ENCODE peak calls at places on chromosome 21, in eight cellular contexts. I is MM.1S, O is tibial nerve, V is mucosa of descending colon, M is upper lobe of left lung, T is stomach, R is ascending aorta, G is NT2/D1. A is an unnamed sample.

GRCh38 chr21:26844258-26845065 is 747 bp downstream of the ADAMTS1 start:
- DNase-seq in V (no peak), R (peak; percentile 70), T (no peak), O (peak; percentile 29), I (peak; percentile 45), M (peak; percentile 89), G (peak; percentile 36), A (no peak)

GRCh38 chr21:14308234-14308633 is 74.7 kb downstream of the HSPA13 start:
- DNase-seq in I (no peak), M (no peak), G (no peak), O (no peak), R (no peak), V (no peak), T (no peak), A (no peak)

GRCh38 chr21:36487641-36488307 is 7.9 kb upstream of the CLDN14 start:
- DNase-seq in I (no peak), R (no peak), G (no peak), M (no peak), V (peak; percentile 63), T (peak; percentile 88), O (no peak), A (no peak)

GRCh38 chr21:25834376-25834775 is 99.6 kb downstream of the GABPA start:
- DNase-seq in V (no peak), T (no peak), I (no peak), M (no peak), O (no peak), R (no peak), G (no peak), A (no peak)

GRCh38 chr21:38460171-38460742 is 38.0 kb downstream of the ERG start:
- DNase-seq in V (no peak), M (no peak), R (peak; percentile 88), I (no peak), G (no peak), O (no peak), T (no peak), A (no peak)

GRCh38 chr21:28074676-28075075 is 918.0 kb downstream of the LTN1 start:
- DNase-seq in G (no peak), O (no peak), M (no peak), V (no peak), I (no peak), R (no peak), T (no peak), A (no peak)

GRCh38 chr21:41169701-41170100 is 1.7 kb downstream of the BACE2 start:
- DNase-seq in T (no peak), G (no peak), R (no peak), M (no peak), V (no peak), I (no peak), O (no peak), A (no peak)

GRCh38 chr21:27079807-27080206 is 112.9 kb upstream of the ADAMTS5 start:
- DNase-seq in R (no peak), O (no peak), M (no peak), I (no peak), G (no peak), T (no peak), V (no peak), A (no peak)

GRCh38 chr21:38993561-38993960 is 187.8 kb downstream of the ETS2 start:
- DNase-seq in G (no peak), T (peak; percentile 59), V (peak; percentile 57), M (no peak), I (no peak), R (peak; percentile 93), O (peak; percentile 76), A (no peak)

GRCh38 chr21:36087362-36088138 is 17.7 kb downstream of the CBR1 start:
- DNase-seq in R (no peak), V (no peak), G (peak; percentile 33), I (no peak), T (no peak), M (no peak), O (no peak), A (no peak)

GRCh38 chr21:36035381-36035791 is 24.9 kb downstream of the SETD4 start:
- DNase-seq in R (no peak), I (no peak), G (peak; percentile 35), T (peak; percentile 32), M (no peak), V (no peak), O (no peak), A (no peak)

GRCh38 chr21:23131177-23131576 is 2133.0 kb downstream of the NCAM2 start:
- DNase-seq in R (no peak), G (no peak), V (no peak), T (no peak), O (no peak), I (no peak), M (no peak), A (no peak)

GRCh38 chr21:19197950-19198349 is 794.4 kb upstream of the TMPRSS15 start:
- DNase-seq in T (no peak), G (no peak), O (no peak), R (no peak), V (no peak), M (no peak), I (no peak), A (no peak)

GRCh38 chr21:38756746-38757145 is 49.0 kb upstream of the ETS2 start:
- DNase-seq in V (no peak), I (no peak), T (no peak), O (no peak), M (no peak), G (no peak), R (no peak), A (no peak)

GRCh38 chr21:28758883-28759242 is 233.8 kb downstream of the LTN1 start:
- DNase-seq in R (no peak), M (no peak), G (no peak), I (no peak), T (no peak), V (no peak), O (no peak), A (no peak)

GRCh38 chr21:22827422-22827821 is 1829.2 kb downstream of the NCAM2 start:
- DNase-seq in M (no peak), T (no peak), R (no peak), V (no peak), O (no peak), G (no peak), I (no peak), A (no peak)

GRCh38 chr21:30986966-30987365 is 51.3 kb downstream of the KRTAP19-8 start:
- DNase-seq in M (no peak), V (no peak), O (no peak), G (no peak), R (no peak), T (no peak), I (no peak), A (no peak)

GRCh38 chr21:38240121-38240520 is 16.7 kb upstream of the KCNJ15 start:
- DNase-seq in R (no peak), M (no peak), T (no peak), V (no peak), I (no peak), O (no peak), G (no peak), A (no peak)

GRCh38 chr21:26385721-26386120 is 187.4 kb downstream of the CYYR1 start:
- DNase-seq in G (no peak), M (no peak), R (no peak), T (no peak), I (no peak), V (no peak), O (no peak), A (no peak)

GRCh38 chr21:10616535-10616934 is 95.2 kb downstream of the TPTE start:
- DNase-seq in I (no peak), M (peak; percentile 70), V (no peak), R (no peak), O (no peak), T (no peak), G (no peak), A (no peak)

GRCh38 chr21:30717105-30717504 is 1.5 kb downstream of the KRTAP21-3 start:
- DNase-seq in G (no peak), R (no peak), V (no peak), O (no peak), M (no peak), T (no peak), I (no peak), A (no peak)

GRCh38 chr21:41359289-41359688 is 2.5 kb upstream of the MX2 start:
- DNase-seq in O (no peak), R (peak; percentile 53), M (no peak), V (no peak), G (no peak), I (no peak), T (no peak), A (no peak)

GRCh38 chr21:25638634-25639166 is 358 bp upstream of the JAM2 start:
- DNase-seq in M (no peak), I (no peak), T (no peak), G (no peak), R (no peak), O (no peak), V (no peak), A (peak; percentile 10)

GRCh38 chr21:44085491-44086321 is 21.5 kb upstream of the PWP2 start:
- DNase-seq in R (peak; percentile 44), M (peak; percentile 36), T (peak; percentile 33), V (no peak), O (no peak), I (no peak), G (no peak), A (no peak)
- H3K36me3 ChIP-seq in R (peaks cover 63% of the 10 kb centered on the region), M (peaks cover 53% of the 10 kb centered on the region), T (peaks cover 96% of the 10 kb centered on the region), V (no peaks in the 10 kb centered on the region), O (peaks cover 18% of the 10 kb centered on the region), I (peaks cover 18% of the 10 kb centered on the region), G (peaks cover 99% of the 10 kb centered on the region), A (peaks cover 32% of the 10 kb centered on the region)

DNA sequence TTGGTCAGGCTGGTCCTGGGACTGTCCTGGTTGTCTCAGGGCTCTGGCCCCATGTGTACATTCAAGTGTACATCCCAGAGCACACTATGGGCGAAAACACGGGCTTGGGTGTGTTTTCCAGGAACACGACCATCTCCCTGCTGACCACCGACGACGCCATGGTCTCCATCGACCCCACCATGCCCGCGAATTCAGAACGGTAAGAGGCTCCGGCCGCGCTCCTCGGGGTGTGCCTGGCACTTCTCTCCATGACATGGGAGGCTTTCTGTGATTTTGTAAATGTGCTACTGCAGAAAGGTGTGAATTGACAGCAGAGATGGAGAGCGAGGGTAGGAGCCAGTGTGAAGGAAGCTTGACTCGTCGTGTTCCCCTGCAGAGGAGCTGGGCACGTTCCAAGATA is 34.4 kb downstream of the PDE9A start:
- DNase-seq in I (no peak), G (no peak), R (no peak), M (peak; percentile 55), O (no peak), V (no peak), T (no peak), A (no peak)
- H3K36me3 ChIP-seq in I (no peaks in the 10 kb centered on the region), G (peaks cover 79% of the 10 kb centered on the region), R (no peaks in the 10 kb centered on the region), M (no peaks in the 10 kb centered on the region), O (peaks cover 8% of the 10 kb centered on the region), V (no peaks in the 10 kb centered on the region), T (peaks cover 64% of the 10 kb centered on the region), A (no peaks in the 10 kb centered on the region)

GRCh38 chr21:33537212-33537611 is 4.7 kb downstream of the GART start:
- DNase-seq in G (no peak), R (no peak), O (no peak), V (no peak), T (no peak), I (no peak), M (no peak), A (no peak)
- H3K36me3 ChIP-seq in G (peaks cover 81% of the 10 kb centered on the region), R (peaks cover 45% of the 10 kb centered on the region), O (peaks cover 12% of the 10 kb centered on the region), V (no peaks in the 10 kb centered on the region), T (peaks cover 70% of the 10 kb centered on the region), I (peaks cover 37% of the 10 kb centered on the region), M (peaks cover 36% of the 10 kb centered on the region), A (peaks cover 51% of the 10 kb centered on the region)

GRCh38 chr21:33421713-33422393 is 18.6 kb downstream of the IFNGR2 start:
- DNase-seq in O (no peak), G (no peak), V (no peak), M (no peak), T (no peak), R (no peak), I (no peak), A (no peak)
- H3K36me3 ChIP-seq in O (peaks cover 34% of the 10 kb centered on the region), G (peaks cover 78% of the 10 kb centered on the region), V (no peaks in the 10 kb centered on the region), M (peaks cover 51% of the 10 kb centered on the region), T (peaks cover 86% of the 10 kb centered on the region), R (peaks cover 59% of the 10 kb centered on the region), I (peaks cover 15% of the 10 kb centered on the region), A (peaks cover 15% of the 10 kb centered on the region)

GRCh38 chr21:35034203-35034926 is 14.7 kb downstream of the RUNX1 start:
- DNase-seq in O (no peak), R (no peak), M (no peak), V (no peak), G (no peak), T (no peak), I (no peak), A (no peak)
- H3K36me3 ChIP-seq in O (no peaks in the 10 kb centered on the region), R (no peaks in the 10 kb centered on the region), M (no peaks in the 10 kb centered on the region), V (no peaks in the 10 kb centered on the region), G (no peaks in the 10 kb centered on the region), T (no peaks in the 10 kb centered on the region), I (no peaks in the 10 kb centered on the region), A (peaks cover 6% of the 10 kb centered on the region)

A was measured in CD4-positive, alpha-beta memory T cell.